ENCODE peak calls at places on chromosome 19, in seven cellular contexts. W is left lung, F is AG09309, I is adrenal gland, P is DND-41, T is IMR-90, B is AG10803. E is an unnamed sample.

GRCh38 chr19:34461375-34462100 is 20.0 kb upstream of the WTIP start:
- DNase-seq in P (no peak), W (no peak), F (no peak), B (peak; percentile 73), T (peak; percentile 65), I (no peak), E (peak; percentile 51)

GRCh38 chr19:10467104-10467706 is 36.0 kb downstream of the KEAP1 start:
- DNase-seq in I (no peak), T (no peak), F (no peak), P (no peak), W (no peak), B (no peak), E (no peak)

GRCh38 chr19:7515471-7516226 is at the start of gene ZNF358:
- DNase-seq in T (peak; percentile 46), F (no peak), W (peak; percentile 68), B (peak; percentile 72), I (peak; percentile 86), P (peak; percentile 70), E (peak; percentile 51)

GRCh38 chr19:4009990-4010807 is 2.7 kb downstream of the PIAS4 start:
- DNase-seq in F (no peak), I (peak; percentile 68), T (peak; percentile 46), P (no peak), W (no peak), B (peak; percentile 15), E (no peak)

GRCh38 chr19:15197275-15198005 is 3.4 kb downstream of the NOTCH3 start:
- DNase-seq in B (peak; percentile 40), W (no peak), I (no peak), P (peak; percentile 98), T (peak; percentile 18), F (no peak), E (peak; percentile 37)

GRCh38 chr19:7250057-7250596 is 44.1 kb downstream of the INSR start:
- DNase-seq in T (no peak), F (no peak), W (no peak), I (no peak), P (no peak), B (no peak), E (no peak)

GRCh38 chr19:2462635-2463421 is 6.1 kb upstream of the LMNB2 start:
- DNase-seq in W (peak; percentile 78), T (peak; percentile 96), P (no peak), B (peak; percentile 99), I (peak; percentile 92), F (peak; percentile 96), E (peak; percentile 98)

GRCh38 chr19:18389736-18390074 is 3.7 kb downstream of the GDF15 start:
- DNase-seq in P (no peak), I (no peak), B (no peak), T (no peak), F (no peak), W (no peak), E (no peak)

GRCh38 chr19:7970716-7971448 is 27.4 kb upstream of the TIMM44 start:
- DNase-seq in P (peak; percentile 45), W (no peak), T (peak; percentile 28), B (peak; percentile 23), F (no peak), I (peak; percentile 40), E (peak; percentile 52)

GRCh38 chr19:19535311-19536191 is 2.5 kb upstream of the CILP2 start:
- DNase-seq in I (no peak), W (no peak), F (no peak), B (no peak), P (no peak), T (no peak), E (no peak)

GRCh38 chr19:19538767-19539166 is 702 bp downstream of the CILP2 start:
- DNase-seq in B (no peak), T (no peak), F (no peak), I (no peak), P (no peak), W (no peak), E (no peak)

GRCh38 chr19:19539738-19540703 is 2.0 kb downstream of the CILP2 start:
- DNase-seq in I (no peak), W (peak; percentile 86), P (no peak), F (no peak), B (peak; percentile 57), T (peak; percentile 46), E (peak; percentile 63)

GRCh38 chr19:19538077-19538764 is at the start of gene CILP2:
- DNase-seq in F (no peak), T (no peak), P (no peak), I (no peak), B (no peak), W (no peak), E (no peak)

DNA sequence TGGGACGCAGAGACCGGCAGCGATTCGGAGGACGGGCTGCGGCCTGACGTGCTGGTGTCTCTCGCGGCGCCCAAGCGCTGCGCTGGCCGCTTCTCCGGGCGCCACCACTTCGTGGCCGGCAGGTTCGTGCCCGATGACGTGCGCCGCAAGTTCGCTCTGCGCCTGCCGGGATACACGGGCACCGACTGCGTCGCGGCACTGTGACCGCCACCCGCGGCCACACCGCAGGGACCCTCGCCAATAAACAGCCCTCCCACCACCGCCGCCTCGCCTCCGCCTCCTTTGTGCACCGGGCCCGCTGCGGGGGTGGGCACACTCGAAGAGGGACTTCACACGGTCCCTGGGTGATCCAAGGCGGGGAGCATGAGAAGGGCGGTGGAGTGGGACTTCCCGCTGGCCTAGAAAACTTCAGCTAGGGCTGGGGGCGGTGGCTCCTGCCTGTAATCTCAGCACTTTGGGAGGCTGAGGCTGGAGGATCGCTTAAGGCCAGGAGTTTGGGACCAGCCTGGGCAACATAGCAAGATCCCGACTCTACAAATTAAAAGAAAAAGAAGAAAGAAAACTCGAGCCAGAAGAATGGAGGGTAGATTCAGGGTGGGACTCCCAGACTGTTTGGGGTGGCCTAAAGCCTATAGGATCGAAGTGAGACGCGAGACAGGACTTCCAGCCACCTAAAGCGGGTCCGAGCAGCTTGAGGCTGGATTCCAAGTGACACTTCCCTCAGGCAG is 580 bp upstream of the CILP2 start:
- DNase-seq in F (no peak), T (no peak), P (no peak), W (no peak), I (no peak), B (no peak), E (no peak)
- H3K4me3 ChIP-seq in F (no peak overlapping the region), T (no peak overlapping the region), P (no peak overlapping the region), W (no peak overlapping the region), I (no peak overlapping the region), B (peak overlapping the region; percentile 7), E (no peak overlapping the region)

DNA sequence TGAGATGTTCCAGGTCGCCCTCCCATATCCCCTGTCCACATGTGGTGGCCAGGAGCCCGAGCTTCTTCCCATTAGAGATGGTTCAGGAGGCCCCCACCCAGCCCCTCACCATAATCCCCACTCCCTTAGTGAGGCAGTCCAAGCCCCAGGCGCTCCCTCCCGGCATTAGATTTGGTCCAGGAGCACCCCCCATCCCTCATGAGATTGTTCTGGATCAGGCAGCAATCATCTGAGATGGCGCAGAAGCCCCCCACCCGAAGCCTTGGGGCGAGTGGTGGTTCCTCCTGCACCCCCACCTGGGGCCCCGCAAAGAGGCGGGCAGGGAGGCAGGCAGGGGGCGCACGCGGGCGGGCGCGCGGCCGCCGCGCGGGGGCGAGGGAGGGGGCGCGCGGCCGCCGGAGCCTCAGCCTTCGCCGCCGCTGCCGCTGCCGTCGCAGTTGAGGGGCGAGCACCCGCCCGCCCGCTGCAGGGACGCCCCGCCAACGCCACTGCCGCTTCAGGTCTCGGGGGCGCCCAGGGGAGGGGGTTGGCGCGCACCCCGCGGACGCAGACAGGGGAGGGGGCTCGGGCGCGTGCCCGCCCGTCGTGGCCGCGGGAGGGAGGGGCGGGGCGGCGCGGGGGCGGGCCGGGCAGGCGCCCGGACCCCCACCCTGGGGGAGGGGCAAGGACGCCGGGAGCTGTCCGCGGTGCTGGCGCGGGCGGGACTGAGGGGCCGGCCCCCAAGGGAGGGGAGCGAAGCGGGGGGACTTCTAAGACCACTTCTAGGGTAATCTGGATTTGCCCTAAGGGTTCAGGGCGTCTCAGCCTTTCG is 46.4 kb upstream of the SHKBP1 start:
- DNase-seq in P (no peak), I (peak; percentile 26), T (no peak), F (no peak), W (no peak), B (no peak), E (no peak)
- TF ChIP-seq CTCF in P (no peak), I (no peak), T (peak; percentile 24), F (peak; percentile 27), W (no peak), B (no peak), E (no peak)

GRCh38 chr19:723714-724113 is 15.0 kb downstream of the PALM start:
- DNase-seq in B (no peak), W (no peak), P (no peak), T (no peak), I (no peak), F (no peak), E (no peak)
- H3K4me3 ChIP-seq in B (no peak overlapping the region), W (no peak overlapping the region), P (no peak overlapping the region), T (no peak overlapping the region), I (no peak overlapping the region), F (no peak overlapping the region), E (no peak overlapping the region)

DNA sequence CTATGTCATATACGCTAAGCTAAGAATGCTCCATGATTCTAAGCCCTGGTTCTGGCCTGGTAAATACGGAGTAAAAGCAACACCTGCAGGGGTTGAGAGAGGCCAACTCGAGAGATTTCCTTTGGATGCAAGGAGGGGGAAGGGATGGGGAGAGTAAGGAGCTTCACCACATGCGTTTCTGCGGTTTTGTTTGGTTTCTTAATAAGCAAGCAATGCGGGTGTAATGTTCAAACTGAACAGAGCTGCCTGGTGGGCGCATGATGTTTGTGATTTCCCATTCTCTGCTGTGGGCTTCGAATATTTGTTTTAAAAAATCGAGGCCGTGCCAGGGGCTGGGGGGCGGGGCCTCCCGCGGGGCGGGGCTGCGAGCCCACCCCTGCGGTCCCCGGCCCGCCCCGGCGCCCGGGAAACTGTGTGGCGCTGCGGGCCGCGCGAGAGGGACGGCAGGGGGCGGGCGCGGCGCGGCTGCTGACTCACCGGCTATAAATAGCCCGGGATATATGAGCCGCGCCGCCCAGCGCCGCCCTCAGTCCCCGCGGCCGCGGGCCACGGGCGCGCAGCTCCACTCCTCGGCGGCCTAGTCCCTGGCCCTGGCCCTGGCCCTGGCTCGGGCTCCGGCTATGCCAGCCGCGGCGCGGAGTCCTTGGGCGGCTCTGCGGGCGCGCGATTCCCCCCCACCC is 5.1 kb downstream of the BBC3 start:
- DNase-seq in P (peak; percentile 86), W (peak; percentile 88), B (peak; percentile 87), I (peak; percentile 90), T (peak; percentile 84), F (no peak), E (peak; percentile 78)
- TF ChIP-seq CTCF in P (peak; percentile 2), W (peak; percentile 46), B (peak; percentile 0), I (no peak), T (peak; percentile 39), F (no peak), E (no peak)

DNA sequence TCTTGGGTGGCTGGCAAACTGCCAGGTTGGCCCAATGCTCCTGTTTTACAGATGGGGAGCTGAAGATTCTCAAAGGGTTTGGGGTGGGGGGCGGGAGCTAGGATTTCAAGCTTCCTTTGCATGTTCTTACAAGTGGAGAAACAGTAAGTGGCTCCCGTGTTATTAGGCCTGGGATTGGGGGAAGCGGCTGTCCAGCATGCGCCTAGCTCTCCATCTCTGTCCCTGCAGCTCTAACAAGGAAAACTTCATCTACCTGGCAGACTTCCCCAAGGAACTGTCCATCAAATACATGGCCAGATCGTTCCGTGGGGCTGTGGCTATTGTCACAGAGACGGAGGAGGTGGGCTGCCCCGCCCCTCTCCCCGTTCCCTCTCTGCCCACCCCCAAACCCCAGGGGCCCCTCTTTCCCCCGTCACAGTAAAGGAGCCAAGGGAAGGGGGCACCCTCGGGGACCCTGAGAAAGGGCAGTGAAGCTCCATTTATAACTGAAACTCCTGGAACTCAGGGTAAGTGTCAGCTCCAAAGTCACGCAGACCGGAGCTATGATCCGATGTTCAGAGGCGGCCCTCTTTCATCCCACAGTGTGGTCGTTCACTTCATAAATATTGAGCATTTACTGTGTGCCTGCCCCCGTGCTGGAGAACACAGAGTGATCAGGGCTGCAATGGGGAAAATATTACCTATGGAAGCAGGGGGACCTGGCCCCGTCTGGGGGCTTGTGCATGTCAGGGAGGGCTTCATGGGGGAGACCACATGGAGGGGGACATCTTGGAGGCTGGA is 14.9 kb upstream of the PSMD8 start:
- DNase-seq in P (no peak), I (no peak), F (no peak), T (no peak), W (no peak), B (no peak), E (no peak)
- H3K4me3 ChIP-seq in P (no peak overlapping the region), I (no peak overlapping the region), F (no peak overlapping the region), T (no peak overlapping the region), W (no peak overlapping the region), B (no peak overlapping the region), E (no peak overlapping the region)